ENCODE peak calls at places on chromosomes 16 and 17, in five cellular contexts. B is ascending aorta, T is fibroblast of the aortic adventitia, G is AG04450, K is heart right ventricle. N is an unnamed sample.

GRCh38 chr17:74748279-74748528 is 224 bp upstream of the NHERF1 start:
- DNase-seq in B (no peak), T (no peak), G (no peak), K (no peak), N (no peak)

GRCh38 chr16:27258241-27258734 is 10.3 kb downstream of the NSMCE1 start:
- DNase-seq in B (no peak), T (peak), G (no peak), K (no peak), N (no peak)

GRCh38 chr17:38322156-38322779 is 21.5 kb downstream of the GPR179 start:
- DNase-seq in B (peak), T (peak), G (no peak), K (peak), N (peak)

GRCh38 chr17:1134634-1135324 is 45.0 kb downstream of the ABR start:
- DNase-seq in B (peak), T (no peak), G (no peak), K (peak), N (no peak)

GRCh38 chr17:83103938-83104311 is 24.5 kb downstream of the METRNL start:
- DNase-seq in B (no peak), T (no peak), G (no peak), K (no peak), N (no peak)

GRCh38 chr17:77842148-77842905 is 116.2 kb upstream of the TNRC6C start:
- DNase-seq in B (peak), T (peak), G (no peak), K (no peak), N (no peak)

GRCh38 chr16:52283581-52284375 is 263.2 kb downstream of the TOX3 start:
- DNase-seq in B (no peak), T (no peak), G (no peak), K (no peak), N (no peak)

GRCh38 chr17:63578769-63579111 is 22.0 kb upstream of the TACO1 start:
- DNase-seq in B (no peak), T (no peak), G (no peak), K (no peak), N (no peak)

GRCh38 chr16:2751577-2752034 is 832 bp upstream of the SRRM2 start:
- DNase-seq in B (no peak), T (no peak), G (peak), K (no peak), N (peak)

GRCh38 chr17:1153795-1154546 is 25.8 kb downstream of the ABR start:
- DNase-seq in B (peak), T (peak), G (peak), K (no peak), N (peak)

GRCh38 chr17:42639484-42640474 is 19.3 kb upstream of the TUBG2 start:
- DNase-seq in B (no peak), T (no peak), G (no peak), K (no peak), N (no peak)

GRCh38 chr16:23254338-23254737 is 47.8 kb upstream of the SCNN1B start:
- DNase-seq in B (no peak), T (no peak), G (no peak), K (no peak), N (no peak)

GRCh38 chr16:11464241-11464640 is 119.0 kb downstream of the RMI2 start:
- DNase-seq in B (no peak), T (no peak), G (no peak), K (no peak), N (no peak)

GRCh38 chr17:81665205-81666091 is 957 bp downstream of the OXLD1 start:
- DNase-seq in B (no peak), T (peak), G (no peak), K (no peak), N (no peak)

GRCh38 chr17:17015221-17015620 is 27.0 kb upstream of the MPRIP start:
- DNase-seq in B (no peak), T (no peak), G (no peak), K (no peak), N (no peak)

GRCh38 chr17:36686123-36686669 is 84.8 kb downstream of the MRM1 start:
- DNase-seq in B (no peak), T (no peak), G (no peak), K (no peak), N (no peak)

GRCh38 chr17:59257101-59257500 is 36.8 kb downstream of the GDPD1 start:
- DNase-seq in B (no peak), T (no peak), G (no peak), K (no peak), N (no peak)

GRCh38 chr16:1245452-1246005 is 5.0 kb downstream of the TPSAB1 start:
- DNase-seq in B (no peak), T (no peak), G (no peak), K (no peak), N (no peak)

GRCh38 chr17:27554152-27554551 is 76.8 kb upstream of the LGALS9 start:
- DNase-seq in B (no peak), T (no peak), G (no peak), K (no peak), N (no peak)

GRCh38 chr17:31490991-31491793 is 99.7 kb downstream of the RAB11FIP4 start:
- DNase-seq in B (no peak), T (no peak), G (no peak), K (no peak), N (no peak)

GRCh38 chr17:20293501-20293900 is 173.8 kb downstream of the LGALS9B start:
- DNase-seq in B (no peak), T (no peak), G (no peak), K (no peak), N (no peak)

GRCh38 chr17:64455993-64456885 is 7.3 kb downstream of the MILR1 start:
- DNase-seq in B (no peak), T (no peak), G (no peak), K (no peak), N (no peak)

GRCh38 chr17:37671028-37671812 is 28.0 kb upstream of the DDX52 start:
- DNase-seq in B (no peak), T (no peak), G (no peak), K (no peak), N (no peak)

GRCh38 chr17:43033947-43034622 is 9.1 kb downstream of the RND2 start:
- DNase-seq in B (no peak), T (no peak), G (no peak), K (no peak), N (peak)

GRCh38 chr17:35312790-35313711 is 60.4 kb downstream of the SLFN11 start:
- DNase-seq in B (peak), T (peak), G (peak), K (peak), N (peak)

GRCh38 chr16:66662445-66663194 is 33.9 kb downstream of the CMTM4 start:
- DNase-seq in B (no peak), T (peak), G (no peak), K (no peak), N (no peak)

GRCh38 chr17:27651411-27652345 is 20.7 kb downstream of the LGALS9 start:
- DNase-seq in B (peak), T (peak), G (no peak), K (peak), N (peak)

GRCh38 chr16:74607967-74608356 is 1.0 kb upstream of the GLG1 start:
- DNase-seq in B (no peak), T (peak), G (no peak), K (no peak), N (no peak)

GRCh38 chr16:25707982-25708583 is 16.3 kb downstream of the HS3ST4 start:
- DNase-seq in B (no peak), T (peak), G (no peak), K (no peak), N (peak)

GRCh38 chr17:42720996-42721583 is 23.8 kb downstream of the EZH1 start:
- DNase-seq in B (no peak), T (peak), G (peak), K (peak), N (no peak)

GRCh38 chr17:21243516-21244303 is 9.5 kb downstream of the NATD1 start:
- DNase-seq in B (no peak), T (no peak), G (no peak), K (no peak), N (no peak)

GRCh38 chr16:54938351-54939346 is 8.0 kb downstream of the IRX5 start:
- DNase-seq in B (no peak), T (peak), G (no peak), K (no peak), N (peak)

GRCh38 chr17:18043491-18043890 is 4.3 kb downstream of the GID4 start:
- DNase-seq in B (no peak), T (peak), G (no peak), K (no peak), N (no peak)

GRCh38 chr16:89484088-89484501 is 6.3 kb downstream of the ANKRD11 start:
- DNase-seq in B (no peak), T (no peak), G (no peak), K (no peak), N (no peak)

GRCh38 chr17:142876-143784 is 5.8 kb downstream of the SCGB1C2 start:
- DNase-seq in B (peak), T (no peak), G (no peak), K (peak), N (peak)

GRCh38 chr17:80584171-80584905 is 39.7 kb downstream of the RPTOR start:
- DNase-seq in B (no peak), T (peak), G (no peak), K (no peak), N (no peak)

GRCh38 chr16:48504216-48504615 is 105.8 kb downstream of the N4BP1 start:
- DNase-seq in B (no peak), T (no peak), G (no peak), K (no peak), N (no peak)

GRCh38 chr17:27381007-27381501 is 75.2 kb upstream of the KSR1 start:
- DNase-seq in B (peak), T (peak), G (no peak), K (peak), N (peak)

GRCh38 chr17:42179911-42180410 is 981 bp downstream of the KCNH4 start:
- DNase-seq in B (no peak), T (peak), G (no peak), K (peak), N (peak)

GRCh38 chr17:39937462-39937861 is 9.9 kb downstream of the LRRC3C start:
- DNase-seq in B (no peak), T (no peak), G (no peak), K (no peak), N (no peak)

GRCh38 chr17:39942076-39942475 is 14.5 kb downstream of the LRRC3C start:
- DNase-seq in B (no peak), T (no peak), G (no peak), K (no peak), N (no peak)

GRCh38 chr17:39938140-39938869 is 10.8 kb downstream of the LRRC3C start:
- DNase-seq in B (no peak), T (no peak), G (no peak), K (no peak), N (no peak)

GRCh38 chr17:39939031-39939430 is 11.5 kb downstream of the LRRC3C start:
- DNase-seq in B (no peak), T (no peak), G (no peak), K (no peak), N (no peak)

DNA sequence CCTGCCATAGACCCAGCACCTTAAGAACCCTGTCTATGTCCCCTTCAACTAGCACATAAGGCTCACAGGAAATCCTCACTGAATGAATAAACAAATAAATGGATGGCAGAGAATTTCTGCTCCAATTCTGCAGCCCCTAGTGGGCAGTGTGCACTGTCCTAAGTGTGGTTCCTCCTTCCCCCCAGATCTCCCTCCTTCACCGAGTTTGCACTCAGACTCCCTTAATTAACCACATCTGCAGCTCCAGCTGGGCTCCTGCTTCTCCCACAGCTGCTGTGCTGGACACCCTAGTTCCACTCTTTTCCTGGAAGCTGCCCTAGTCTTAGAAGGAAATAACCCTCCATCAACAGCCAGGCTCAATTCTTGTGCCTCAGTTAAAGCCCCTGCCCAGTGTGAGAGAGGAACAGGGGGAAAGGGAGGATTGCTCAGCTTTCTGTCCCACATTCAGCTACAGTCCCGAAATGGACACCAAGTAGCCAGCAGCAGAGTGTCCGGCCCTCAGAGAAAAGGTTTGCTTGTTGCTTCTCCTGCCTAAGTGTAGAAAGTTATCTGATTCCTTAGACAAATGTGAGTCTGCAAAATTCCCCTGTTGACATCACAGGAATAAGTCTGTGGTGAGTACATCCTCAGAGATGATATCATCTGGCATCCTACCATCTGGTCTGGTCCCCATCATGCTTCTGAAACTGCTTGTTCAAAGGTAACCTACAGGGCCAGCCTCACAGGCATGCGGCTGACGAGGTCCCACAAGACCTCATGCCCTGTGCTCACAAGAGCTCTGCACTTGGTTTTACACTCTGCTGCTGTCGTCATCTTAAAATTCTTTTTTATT is 12.3 kb downstream of the LRRC3C start:
- DNase-seq in B (no peak), T (peak), G (peak), K (peak), N (no peak)
- TF ChIP-seq CTCF in B (no peak), T (peak), G (peak), K (peak), N (no peak)

GRCh38 chr17:3796822-3797170 is 4.2 kb downstream of the ITGAE start:
- DNase-seq in B (no peak), T (no peak), G (no peak), K (no peak), N (no peak)

GRCh38 chr17:3798273-3799180 is 2.5 kb downstream of the ITGAE start:
- DNase-seq in B (no peak), T (no peak), G (no peak), K (no peak), N (no peak)

GRCh38 chr17:3794890-3795757 is 5.9 kb downstream of the ITGAE start:
- DNase-seq in B (no peak), T (peak), G (no peak), K (no peak), N (no peak)

GRCh38 chr17:3795758-3796102 is 5.3 kb downstream of the ITGAE start:
- DNase-seq in B (no peak), T (no peak), G (no peak), K (no peak), N (no peak)

DNA sequence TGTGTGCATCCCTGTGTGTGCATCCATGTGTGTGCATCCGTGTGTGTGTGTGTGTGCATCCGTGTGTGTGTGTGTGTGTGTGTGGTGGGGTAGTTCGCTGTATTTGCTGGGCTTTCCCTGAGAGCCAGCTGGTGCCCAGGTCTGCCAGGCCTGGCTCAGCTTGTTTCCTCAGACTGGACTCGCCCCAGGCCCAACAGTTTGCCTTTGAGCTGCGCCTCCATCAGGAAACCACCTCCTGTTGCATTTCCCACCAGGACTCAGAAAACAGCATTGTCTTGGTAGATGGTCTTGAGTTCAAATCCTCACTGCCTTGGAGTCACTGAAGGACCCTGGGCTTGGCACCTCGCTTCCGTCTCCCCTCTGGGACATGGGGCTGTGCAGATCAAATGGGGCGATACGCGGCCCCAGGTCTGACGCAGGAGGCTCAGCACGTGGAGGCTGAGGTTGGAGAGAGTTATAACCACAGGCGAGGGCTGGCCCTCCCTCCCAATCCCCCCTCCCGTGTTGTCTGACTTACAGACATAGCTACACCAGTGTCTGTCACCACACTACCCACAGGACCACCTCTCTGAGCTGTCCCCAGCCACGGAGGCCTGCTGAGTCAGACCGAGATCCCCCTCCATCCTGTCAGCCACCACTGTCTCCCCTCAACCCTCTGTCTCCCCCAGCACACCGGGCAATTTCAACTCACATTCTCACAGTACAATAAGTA is 4.7 kb downstream of the ITGAE start:
- DNase-seq in B (no peak), T (no peak), G (no peak), K (no peak), N (no peak)
- TF ChIP-seq CTCF in B (no peak), T (no peak), G (no peak), K (no peak), N (no peak)

GRCh38 chr16:88383401-88384221 is 852 bp downstream of the ZNF469 start:
- DNase-seq in B (no peak), T (peak), G (no peak), K (no peak), N (peak)
- TF ChIP-seq CTCF in B (peak), T (peak), G (peak), K (peak), N (no peak)

DNA sequence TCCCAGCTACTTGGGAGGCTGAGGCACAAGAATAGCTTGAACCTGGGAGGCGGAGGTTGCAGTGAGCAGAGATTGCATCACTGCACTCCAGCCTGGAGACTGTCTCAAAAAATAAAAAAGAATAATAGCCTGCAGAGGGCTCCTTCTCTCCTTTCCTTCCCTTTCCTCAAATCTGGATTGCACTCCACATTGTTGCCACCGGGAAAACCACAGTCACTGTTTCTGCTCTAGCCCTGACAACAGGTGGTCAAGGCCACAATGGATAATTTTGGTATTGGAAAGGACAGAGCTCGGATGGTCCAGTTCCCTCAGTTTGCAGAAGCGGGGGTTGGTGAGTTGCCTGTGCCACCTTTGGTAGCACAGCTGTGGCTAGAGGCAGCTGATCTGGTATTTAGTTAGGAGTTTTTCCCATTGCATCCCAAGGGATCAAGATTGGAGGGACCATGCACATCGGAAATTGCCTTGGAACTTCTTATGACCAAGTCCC is 44.7 kb upstream of the PRSS54 start:
- DNase-seq in B (no peak), T (peak), G (no peak), K (peak), N (no peak)
- TF ChIP-seq CTCF in B (no peak), T (peak), G (peak), K (peak), N (no peak)

GRCh38 chr16:13186813-13187212 is 285.4 kb downstream of the SHISA9 start:
- DNase-seq in B (no peak), T (no peak), G (no peak), K (no peak), N (no peak)
- TF ChIP-seq CTCF in B (no peak), T (no peak), G (no peak), K (no peak), N (no peak)

DNA sequence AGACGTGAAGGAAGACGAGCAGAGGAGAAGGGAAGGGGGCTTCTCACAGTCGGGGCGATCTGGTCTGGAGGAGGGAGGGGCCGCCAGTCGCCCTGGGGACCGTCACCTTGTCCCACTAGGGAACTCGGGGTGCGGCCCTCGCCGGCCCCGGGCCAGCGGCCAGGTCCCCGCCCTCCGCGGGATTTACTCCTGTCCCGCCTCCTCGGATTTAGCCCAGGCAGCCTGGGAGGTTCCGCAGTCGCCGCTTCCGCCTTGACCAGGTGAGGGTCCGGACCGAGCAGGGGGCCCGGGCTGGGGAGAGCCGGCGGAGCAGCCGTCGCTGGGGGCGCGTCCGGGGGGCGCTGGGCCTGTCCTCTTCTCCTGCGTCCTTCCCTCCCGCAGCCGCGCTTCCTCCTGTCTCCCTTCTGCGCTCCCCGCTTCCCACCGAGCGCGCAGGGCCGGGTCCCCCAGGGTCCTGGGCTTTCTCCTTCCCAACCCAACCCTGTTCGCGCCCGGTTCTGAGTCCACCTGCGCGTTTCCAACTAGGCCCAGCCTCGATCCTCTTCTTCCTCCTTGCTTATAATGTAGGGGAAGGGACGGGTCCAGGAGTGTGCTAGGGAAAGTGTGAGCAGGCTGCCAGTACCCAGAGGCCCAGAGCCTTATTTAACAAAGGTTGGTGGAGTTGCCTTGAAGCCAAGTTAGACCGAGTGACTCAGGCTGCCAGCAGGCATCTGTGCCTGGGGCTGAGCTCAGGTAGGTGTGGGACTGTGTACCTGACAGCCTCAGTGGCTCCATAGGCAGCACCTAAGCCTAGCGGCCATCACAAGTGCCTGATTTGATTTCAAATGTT is at the start of gene TNK1:
- DNase-seq in B (peak), T (no peak), G (no peak), K (peak), N (peak)
- TF ChIP-seq CTCF in B (no peak), T (no peak), G (no peak), K (no peak), N (no peak)

N was measured in glutamatergic neuron.